ENCODE peak calls at places on chromosomes 7 and 10, in four cellular contexts. One of them, this sample, is unnamed. For H3K4me1, the result is how much of the 10 kb centered on the place peaks cover.

GRCh38 chr7:135757719-135758411 is 9.3 kb upstream of the FAM180A start:
- DNase-seq in K562: no peak
- DNase-seq in GM12878: no peak
- DNase-seq in HCT116: no peak
- DNase-seq in this sample: no peak

GRCh38 chr10:33927347-33927746 is 592.9 kb upstream of the NRP1 start:
- DNase-seq in HCT116: no peak
- DNase-seq in K562: no peak
- DNase-seq in GM12878: no peak
- DNase-seq in this sample: no peak

GRCh38 chr10:69479737-69480412 is 28.6 kb downstream of the TSPAN15 start:
- DNase-seq in K562: no peak
- DNase-seq in HCT116: no peak
- DNase-seq in GM12878: no peak
- DNase-seq in this sample: no peak

GRCh38 chr10:48782321-48782720 is 97.6 kb downstream of the WDFY4 start:
- DNase-seq in K562: no peak
- DNase-seq in GM12878: no peak
- DNase-seq in HCT116: no peak
- DNase-seq in this sample: no peak

GRCh38 chr10:30028006-30028441 is 31.4 kb downstream of the JCAD start:
- DNase-seq in HCT116: no peak
- DNase-seq in GM12878: no peak
- DNase-seq in K562: no peak
- DNase-seq in this sample: no peak

GRCh38 chr10:24456319-24456718 is 247.4 kb downstream of the KIAA1217 start:
- DNase-seq in GM12878: no peak
- DNase-seq in HCT116: no peak
- DNase-seq in K562: no peak
- DNase-seq in this sample: no peak

GRCh38 chr10:132942101-132942739 is at the start of gene CFAP46:
- DNase-seq in K562: no peak
- DNase-seq in GM12878: no peak
- DNase-seq in HCT116: peak
- DNase-seq in this sample: no peak

GRCh38 chr10:61842755-61843497 is 58.6 kb upstream of the ARID5B start:
- DNase-seq in GM12878: no peak
- DNase-seq in K562: no peak
- DNase-seq in HCT116: no peak
- DNase-seq in this sample: no peak

GRCh38 chr7:123682690-123683089 is 27.0 kb downstream of the LMOD2 start:
- DNase-seq in GM12878: no peak
- DNase-seq in K562: peak
- DNase-seq in HCT116: peak
- DNase-seq in this sample: peak

GRCh38 chr10:86966008-86966654 is 2.2 kb upstream of the ADIRF start:
- DNase-seq in K562: no peak
- DNase-seq in GM12878: peak
- DNase-seq in HCT116: no peak
- DNase-seq in this sample: no peak

GRCh38 chr7:37853468-37853867 is 5.1 kb downstream of the NME8 start:
- DNase-seq in K562: peak
- DNase-seq in GM12878: no peak
- DNase-seq in HCT116: peak
- DNase-seq in this sample: peak

GRCh38 chr10:103646304-103646703 is 152.8 kb downstream of the NEURL1 start:
- DNase-seq in HCT116: no peak
- DNase-seq in K562: no peak
- DNase-seq in GM12878: no peak
- DNase-seq in this sample: no peak
- H3K9ac ChIP-seq in HCT116: no peak
- H3K9ac ChIP-seq in K562: no peak
- H3K9ac ChIP-seq in GM12878: no peak
- H3K9ac ChIP-seq in this sample: no peak

GRCh38 chr7:1274876-1275684 is 42.4 kb downstream of the UNCX start:
- DNase-seq in HCT116: no peak
- DNase-seq in K562: no peak
- DNase-seq in GM12878: no peak
- DNase-seq in this sample: no peak
- TF ChIP-seq ZNF274 in HCT116: no peak
- TF ChIP-seq ZNF274 in K562: no peak
- TF ChIP-seq ZNF274 in GM12878: no peak
- TF ChIP-seq ZNF274 in this sample: no peak

DNA sequence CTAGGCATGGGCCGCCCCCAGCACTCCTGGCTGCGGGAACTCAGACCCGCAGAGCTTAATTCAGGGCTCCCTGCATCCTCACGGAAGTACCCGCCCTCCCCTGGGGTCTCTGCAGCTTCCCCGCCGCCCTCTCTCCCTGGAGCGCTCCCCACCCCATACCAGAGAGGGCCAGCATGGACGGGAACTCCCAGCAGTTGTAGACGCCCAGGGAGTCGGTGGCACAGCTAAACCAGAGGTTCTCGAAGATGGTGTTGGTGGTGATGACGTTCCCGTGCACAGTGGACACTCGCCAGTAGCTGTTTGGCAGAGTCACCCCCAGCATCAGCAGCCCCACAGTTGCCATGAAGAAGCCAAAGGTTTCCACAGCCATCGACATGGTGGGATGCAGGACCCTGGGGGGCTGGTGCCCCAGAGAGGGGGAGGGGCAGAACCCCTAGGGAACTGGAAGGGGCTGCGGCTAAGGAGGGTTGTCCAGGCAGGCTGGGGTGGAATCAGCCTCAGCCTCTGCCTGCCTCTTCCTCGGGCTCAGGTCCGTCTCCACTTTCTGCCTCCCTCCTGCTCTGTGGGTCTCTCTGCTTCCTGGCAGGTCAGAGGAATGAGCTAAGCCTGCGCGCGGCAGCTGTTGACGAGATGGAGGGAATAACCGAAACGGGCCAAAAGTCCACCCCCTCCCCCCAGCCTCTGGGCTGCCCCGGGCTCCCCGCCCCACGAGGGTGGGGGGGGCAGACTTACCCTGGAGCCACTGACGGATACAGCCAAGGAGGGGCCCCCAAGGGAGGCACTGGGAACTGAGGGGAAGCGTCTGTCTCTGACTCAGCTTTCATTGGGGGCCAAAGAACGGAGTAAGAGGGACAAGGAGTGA is at the start of gene CLDN15:
- DNase-seq in GM12878: no peak
- DNase-seq in K562: peak
- DNase-seq in HCT116: no peak
- DNase-seq in this sample: no peak
- H3K4me1 ChIP-seq in GM12878: under half
- H3K4me1 ChIP-seq in K562: under half
- H3K4me1 ChIP-seq in HCT116: under half
- H3K4me1 ChIP-seq in this sample: under half

DNA sequence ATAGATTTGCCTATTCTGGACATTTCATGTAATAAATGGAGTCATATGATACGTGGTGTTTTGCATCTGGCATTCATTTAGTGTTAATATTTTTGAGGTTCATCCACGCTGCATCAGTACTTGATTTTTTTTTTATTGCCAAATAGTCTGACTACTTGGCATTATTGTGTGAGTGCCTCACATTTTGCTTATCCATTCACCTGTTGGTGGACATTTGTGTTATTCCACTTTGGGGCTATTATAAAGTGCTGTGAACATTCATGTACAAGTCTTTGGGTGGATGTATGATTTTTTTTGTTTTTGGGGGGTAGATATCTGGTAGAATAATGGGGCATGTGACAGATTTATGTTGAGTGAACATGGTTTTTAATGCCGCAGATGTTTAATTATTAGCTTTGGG is 19.7 kb downstream of the CUL1 start:
- DNase-seq in HCT116: no peak
- DNase-seq in K562: no peak
- DNase-seq in GM12878: no peak
- DNase-seq in this sample: no peak
- H3K9ac ChIP-seq in HCT116: no peak
- H3K9ac ChIP-seq in K562: no peak
- H3K9ac ChIP-seq in GM12878: no peak
- H3K9ac ChIP-seq in this sample: no peak

DNA sequence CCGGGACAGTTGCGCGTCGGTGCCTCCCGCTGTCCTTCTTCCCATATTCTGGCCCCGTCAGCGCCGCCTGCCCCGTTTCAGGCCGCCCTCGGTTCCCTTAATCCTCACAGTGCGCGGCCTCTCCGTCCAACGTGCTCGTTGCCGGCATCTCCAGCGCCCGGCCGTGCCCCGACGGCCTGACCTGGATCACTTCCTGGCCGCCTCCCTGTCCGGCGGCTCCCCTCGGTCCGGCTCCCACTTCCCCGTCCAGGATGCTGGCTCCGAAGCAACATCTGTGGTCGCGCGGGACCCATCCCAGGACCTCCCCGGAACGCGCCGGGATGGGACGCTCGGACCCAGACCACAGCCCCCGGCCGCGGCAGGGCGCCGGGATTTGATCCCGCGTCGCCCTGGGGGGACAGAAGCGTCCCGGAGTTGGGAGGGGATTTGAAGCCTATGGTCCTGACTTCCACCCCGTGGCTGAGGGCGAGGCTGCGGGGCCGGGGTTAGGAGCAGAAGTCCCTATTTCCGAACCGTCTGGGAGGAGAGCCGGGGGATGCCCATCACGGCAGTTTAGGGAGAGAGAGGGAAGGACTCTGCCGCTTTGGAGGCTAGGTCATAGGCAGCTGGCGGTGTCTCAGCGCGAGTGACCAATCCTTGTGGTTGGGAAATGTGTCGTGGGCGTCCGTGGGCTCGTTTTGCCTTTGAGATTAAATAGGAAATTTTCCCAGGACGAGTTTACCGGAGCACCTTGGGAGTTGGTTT is 53.8 kb downstream of the KCTD7 start:
- DNase-seq in HCT116: no peak
- DNase-seq in K562: no peak
- DNase-seq in GM12878: no peak
- DNase-seq in this sample: no peak
- TF ChIP-seq ZNF274 in HCT116: no peak
- TF ChIP-seq ZNF274 in K562: no peak
- TF ChIP-seq ZNF274 in GM12878: no peak
- TF ChIP-seq ZNF274 in this sample: no peak

DNA sequence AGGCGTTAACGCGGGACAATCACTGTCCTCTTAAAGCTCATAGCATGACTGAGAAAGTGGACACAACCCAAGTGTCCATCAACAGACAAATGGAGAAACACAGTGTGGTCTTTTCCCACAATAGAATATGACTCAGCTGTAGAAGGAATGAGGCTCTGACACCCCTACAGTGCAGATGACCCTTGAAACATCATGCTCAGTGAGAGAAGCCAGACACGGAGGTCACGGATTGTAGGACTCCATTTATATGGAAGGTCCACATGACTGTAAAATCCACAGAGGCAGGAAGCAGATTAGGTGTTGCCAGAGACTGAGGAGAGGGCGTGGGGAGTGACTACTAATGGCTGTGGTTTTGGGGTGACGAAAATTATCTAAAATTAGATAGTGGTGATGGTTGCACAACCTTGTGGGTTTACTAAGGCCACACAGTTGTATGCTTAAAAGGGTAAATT is 6.1 kb upstream of the NCAPG2 start:
- DNase-seq in HCT116: no peak
- DNase-seq in K562: no peak
- DNase-seq in GM12878: no peak
- DNase-seq in this sample: no peak
- H3K4me1 ChIP-seq in HCT116: under half
- H3K4me1 ChIP-seq in K562: under half
- H3K4me1 ChIP-seq in GM12878: under half
- H3K4me1 ChIP-seq in this sample: under half

GRCh38 chr7:150988230-150989226 is 2.3 kb upstream of the NOS3 start:
- DNase-seq in GM12878: no peak
- DNase-seq in HCT116: no peak
- DNase-seq in K562: peak
- DNase-seq in this sample: no peak
- H3K9ac ChIP-seq in GM12878: no peak
- H3K9ac ChIP-seq in HCT116: no peak
- H3K9ac ChIP-seq in K562: no peak
- H3K9ac ChIP-seq in this sample: peak